ENCODE peak calls at places on chromosomes 5 and 9, in nine cellular contexts. One of them, this sample, is unnamed.

GRCh38 chr9:33170464-33171156 is 3.5 kb upstream of the B4GALT1 start:
- DNase-seq in heart left ventricle: peak; percentile 70
- DNase-seq in sigmoid colon: peak; percentile 80
- DNase-seq in Peyer's patch: peak; percentile 79
- DNase-seq in progenitor cell of endocrine pancreas: no peak
- DNase-seq in right lobe of liver: peak; percentile 89
- DNase-seq in AG09309: no peak
- DNase-seq in fibroblast of lung: no peak
- DNase-seq in GM20000: no peak
- DNase-seq in this sample: peak; percentile 78

GRCh38 chr9:99176527-99177013 is 45.2 kb downstream of the ALG2 start:
- DNase-seq in heart left ventricle: no peak
- DNase-seq in sigmoid colon: no peak
- DNase-seq in Peyer's patch: no peak
- DNase-seq in progenitor cell of endocrine pancreas: no peak
- DNase-seq in right lobe of liver: no peak
- DNase-seq in AG09309: no peak
- DNase-seq in fibroblast of lung: no peak
- DNase-seq in GM20000: no peak
- DNase-seq in this sample: no peak

GRCh38 chr9:78572266-78572665 is 275.3 kb downstream of the PSAT1 start:
- DNase-seq in heart left ventricle: no peak
- DNase-seq in sigmoid colon: no peak
- DNase-seq in Peyer's patch: no peak
- DNase-seq in progenitor cell of endocrine pancreas: no peak
- DNase-seq in right lobe of liver: no peak
- DNase-seq in AG09309: no peak
- DNase-seq in fibroblast of lung: no peak
- DNase-seq in GM20000: no peak
- DNase-seq in this sample: no peak

GRCh38 chr5:34656001-34656699 is at the start of gene RAI14:
- DNase-seq in heart left ventricle: peak; percentile 84
- DNase-seq in sigmoid colon: peak; percentile 94
- DNase-seq in Peyer's patch: peak; percentile 75
- DNase-seq in progenitor cell of endocrine pancreas: peak; percentile 67
- DNase-seq in right lobe of liver: peak; percentile 92
- DNase-seq in AG09309: no peak
- DNase-seq in fibroblast of lung: peak; percentile 87
- DNase-seq in GM20000: peak; percentile 45
- DNase-seq in this sample: peak; percentile 14

GRCh38 chr5:155004138-155004744 is 9.3 kb upstream of the KIF4B start:
- DNase-seq in heart left ventricle: no peak
- DNase-seq in sigmoid colon: no peak
- DNase-seq in Peyer's patch: peak; percentile 49
- DNase-seq in progenitor cell of endocrine pancreas: no peak
- DNase-seq in right lobe of liver: peak; percentile 42
- DNase-seq in AG09309: no peak
- DNase-seq in fibroblast of lung: no peak
- DNase-seq in GM20000: no peak
- DNase-seq in this sample: peak; percentile 49

GRCh38 chr5:147310059-147310704 is 75.4 kb downstream of the STK32A start:
- DNase-seq in heart left ventricle: no peak
- DNase-seq in sigmoid colon: peak; percentile 70
- DNase-seq in Peyer's patch: peak; percentile 83
- DNase-seq in progenitor cell of endocrine pancreas: no peak
- DNase-seq in right lobe of liver: peak; percentile 58
- DNase-seq in AG09309: peak; percentile 7
- DNase-seq in fibroblast of lung: peak; percentile 85
- DNase-seq in GM20000: no peak
- DNase-seq in this sample: no peak

GRCh38 chr5:106876665-106877194 is 794.0 kb downstream of the EFNA5 start:
- DNase-seq in heart left ventricle: no peak
- DNase-seq in sigmoid colon: no peak
- DNase-seq in Peyer's patch: no peak
- DNase-seq in progenitor cell of endocrine pancreas: no peak
- DNase-seq in right lobe of liver: no peak
- DNase-seq in AG09309: no peak
- DNase-seq in fibroblast of lung: no peak
- DNase-seq in GM20000: no peak
- DNase-seq in this sample: no peak

GRCh38 chr5:167939686-167940085 is 351.8 kb upstream of the WWC1 start:
- DNase-seq in heart left ventricle: no peak
- DNase-seq in sigmoid colon: no peak
- DNase-seq in Peyer's patch: no peak
- DNase-seq in progenitor cell of endocrine pancreas: no peak
- DNase-seq in right lobe of liver: no peak
- DNase-seq in AG09309: no peak
- DNase-seq in fibroblast of lung: peak; percentile 96
- DNase-seq in GM20000: no peak
- DNase-seq in this sample: no peak

GRCh38 chr5:140548300-140548688 is 832 bp downstream of the EIF4EBP3 start:
- DNase-seq in heart left ventricle: no peak
- DNase-seq in sigmoid colon: no peak
- DNase-seq in Peyer's patch: peak; percentile 86
- DNase-seq in progenitor cell of endocrine pancreas: no peak
- DNase-seq in right lobe of liver: no peak
- DNase-seq in AG09309: no peak
- DNase-seq in fibroblast of lung: no peak
- DNase-seq in GM20000: no peak
- DNase-seq in this sample: no peak

GRCh38 chr5:143401253-143401845 is 2.1 kb downstream of the NR3C1 start:
- DNase-seq in heart left ventricle: no peak
- DNase-seq in sigmoid colon: no peak
- DNase-seq in Peyer's patch: no peak
- DNase-seq in progenitor cell of endocrine pancreas: no peak
- DNase-seq in right lobe of liver: no peak
- DNase-seq in AG09309: no peak
- DNase-seq in fibroblast of lung: no peak
- DNase-seq in GM20000: no peak
- DNase-seq in this sample: no peak

GRCh38 chr9:100064872-100065581 is 33.8 kb downstream of the ERP44 start:
- DNase-seq in heart left ventricle: no peak
- DNase-seq in sigmoid colon: no peak
- DNase-seq in Peyer's patch: no peak
- DNase-seq in progenitor cell of endocrine pancreas: no peak
- DNase-seq in right lobe of liver: no peak
- DNase-seq in AG09309: peak; percentile 32
- DNase-seq in fibroblast of lung: peak; percentile 75
- DNase-seq in GM20000: no peak
- DNase-seq in this sample: no peak

GRCh38 chr5:138503487-138504270 is 38.4 kb downstream of the EGR1 start:
- DNase-seq in heart left ventricle: peak; percentile 18
- DNase-seq in sigmoid colon: no peak
- DNase-seq in Peyer's patch: peak; percentile 63
- DNase-seq in progenitor cell of endocrine pancreas: no peak
- DNase-seq in right lobe of liver: no peak
- DNase-seq in AG09309: peak; percentile 31
- DNase-seq in fibroblast of lung: peak; percentile 55
- DNase-seq in GM20000: peak; percentile 65
- DNase-seq in this sample: peak; percentile 32

GRCh38 chr5:57859626-57860025 is 377.0 kb upstream of the ACTBL2 start:
- DNase-seq in heart left ventricle: no peak
- DNase-seq in sigmoid colon: no peak
- DNase-seq in Peyer's patch: no peak
- DNase-seq in progenitor cell of endocrine pancreas: no peak
- DNase-seq in right lobe of liver: no peak
- DNase-seq in AG09309: no peak
- DNase-seq in fibroblast of lung: no peak
- DNase-seq in GM20000: no peak
- DNase-seq in this sample: no peak

GRCh38 chr9:75083188-75083976 is 4.6 kb downstream of the NMRK1 start:
- DNase-seq in heart left ventricle: peak; percentile 37
- DNase-seq in sigmoid colon: no peak
- DNase-seq in Peyer's patch: peak; percentile 72
- DNase-seq in progenitor cell of endocrine pancreas: no peak
- DNase-seq in right lobe of liver: peak; percentile 62
- DNase-seq in AG09309: no peak
- DNase-seq in fibroblast of lung: no peak
- DNase-seq in GM20000: no peak
- DNase-seq in this sample: peak; percentile 65

DNA sequence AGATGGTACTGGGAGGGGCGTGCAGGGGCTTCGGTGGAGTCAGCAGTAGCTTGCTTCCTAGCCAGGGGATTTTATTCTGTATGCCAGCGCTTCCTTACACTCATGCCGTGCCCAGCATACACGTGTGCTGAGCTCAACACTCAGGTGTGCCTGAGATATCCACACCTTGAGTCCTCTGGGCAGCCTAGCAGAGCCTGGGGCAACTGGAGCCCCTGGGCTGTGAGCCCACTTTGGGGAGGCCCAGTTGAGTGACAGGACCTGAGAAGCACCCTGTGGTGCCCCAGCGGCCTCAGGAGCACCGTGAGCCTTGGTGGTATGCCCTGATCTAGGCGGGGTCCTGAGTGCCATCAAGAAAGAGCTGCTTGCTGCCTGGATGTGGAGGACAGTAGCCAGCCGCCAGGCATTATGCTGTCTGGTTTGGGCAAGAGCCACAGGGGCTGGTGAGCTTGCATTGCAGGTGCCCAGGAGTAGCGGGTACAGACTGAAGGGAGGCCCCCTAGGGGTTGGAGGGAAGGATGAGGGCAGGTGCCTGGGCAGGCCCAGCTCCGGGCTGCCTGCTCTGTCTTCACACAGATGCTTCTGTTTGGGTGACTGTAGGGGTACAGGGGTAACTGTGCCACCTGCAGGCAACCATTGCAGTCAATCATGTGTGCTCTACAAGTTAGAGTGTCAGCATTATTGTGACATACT is 42.9 kb downstream of the BNIP1 start:
- DNase-seq in heart left ventricle: no peak
- DNase-seq in sigmoid colon: no peak
- DNase-seq in Peyer's patch: no peak
- DNase-seq in progenitor cell of endocrine pancreas: no peak
- DNase-seq in right lobe of liver: no peak
- DNase-seq in AG09309: no peak
- DNase-seq in fibroblast of lung: no peak
- DNase-seq in GM20000: no peak
- DNase-seq in this sample: peak; percentile 37
- TF ChIP-seq CTCF in heart left ventricle: no peak
- TF ChIP-seq CTCF in sigmoid colon: no peak
- TF ChIP-seq CTCF in Peyer's patch: peak; percentile 9
- TF ChIP-seq CTCF in progenitor cell of endocrine pancreas: peak; percentile 7
- TF ChIP-seq CTCF in right lobe of liver: no peak
- TF ChIP-seq CTCF in AG09309: no peak
- TF ChIP-seq CTCF in fibroblast of lung: no peak
- TF ChIP-seq CTCF in GM20000: peak; percentile 13
- TF ChIP-seq CTCF in this sample: no peak

DNA sequence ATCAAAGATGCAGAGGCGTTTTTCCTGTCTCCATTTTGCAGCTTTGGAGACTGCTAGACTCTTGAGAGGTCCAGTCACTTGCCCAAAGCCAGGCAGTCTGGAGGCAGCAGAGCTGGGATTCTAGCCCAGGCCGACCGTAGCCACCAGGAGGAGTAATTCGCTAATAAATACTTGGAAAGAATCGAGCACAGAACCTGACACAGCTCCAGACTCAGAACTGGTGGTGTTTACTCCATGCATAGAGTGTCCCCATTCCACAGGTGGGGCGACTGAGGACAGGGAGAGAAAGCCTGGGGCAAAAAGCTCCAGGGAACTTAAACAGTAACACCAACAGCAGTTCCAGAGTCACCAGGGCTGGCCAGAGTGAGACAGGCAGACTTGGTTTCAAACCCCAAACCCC is 10.7 kb upstream of the CERCAM start:
- DNase-seq in heart left ventricle: no peak
- DNase-seq in sigmoid colon: no peak
- DNase-seq in Peyer's patch: no peak
- DNase-seq in progenitor cell of endocrine pancreas: no peak
- DNase-seq in right lobe of liver: no peak
- DNase-seq in AG09309: no peak
- DNase-seq in fibroblast of lung: peak; percentile 49
- DNase-seq in GM20000: no peak
- DNase-seq in this sample: no peak
- TF ChIP-seq CTCF in heart left ventricle: no peak
- TF ChIP-seq CTCF in sigmoid colon: no peak
- TF ChIP-seq CTCF in Peyer's patch: peak; percentile 12
- TF ChIP-seq CTCF in progenitor cell of endocrine pancreas: peak; percentile 13
- TF ChIP-seq CTCF in right lobe of liver: peak; percentile 4
- TF ChIP-seq CTCF in AG09309: peak; percentile 50
- TF ChIP-seq CTCF in fibroblast of lung: peak; percentile 39
- TF ChIP-seq CTCF in GM20000: no peak
- TF ChIP-seq CTCF in this sample: no peak

DNA sequence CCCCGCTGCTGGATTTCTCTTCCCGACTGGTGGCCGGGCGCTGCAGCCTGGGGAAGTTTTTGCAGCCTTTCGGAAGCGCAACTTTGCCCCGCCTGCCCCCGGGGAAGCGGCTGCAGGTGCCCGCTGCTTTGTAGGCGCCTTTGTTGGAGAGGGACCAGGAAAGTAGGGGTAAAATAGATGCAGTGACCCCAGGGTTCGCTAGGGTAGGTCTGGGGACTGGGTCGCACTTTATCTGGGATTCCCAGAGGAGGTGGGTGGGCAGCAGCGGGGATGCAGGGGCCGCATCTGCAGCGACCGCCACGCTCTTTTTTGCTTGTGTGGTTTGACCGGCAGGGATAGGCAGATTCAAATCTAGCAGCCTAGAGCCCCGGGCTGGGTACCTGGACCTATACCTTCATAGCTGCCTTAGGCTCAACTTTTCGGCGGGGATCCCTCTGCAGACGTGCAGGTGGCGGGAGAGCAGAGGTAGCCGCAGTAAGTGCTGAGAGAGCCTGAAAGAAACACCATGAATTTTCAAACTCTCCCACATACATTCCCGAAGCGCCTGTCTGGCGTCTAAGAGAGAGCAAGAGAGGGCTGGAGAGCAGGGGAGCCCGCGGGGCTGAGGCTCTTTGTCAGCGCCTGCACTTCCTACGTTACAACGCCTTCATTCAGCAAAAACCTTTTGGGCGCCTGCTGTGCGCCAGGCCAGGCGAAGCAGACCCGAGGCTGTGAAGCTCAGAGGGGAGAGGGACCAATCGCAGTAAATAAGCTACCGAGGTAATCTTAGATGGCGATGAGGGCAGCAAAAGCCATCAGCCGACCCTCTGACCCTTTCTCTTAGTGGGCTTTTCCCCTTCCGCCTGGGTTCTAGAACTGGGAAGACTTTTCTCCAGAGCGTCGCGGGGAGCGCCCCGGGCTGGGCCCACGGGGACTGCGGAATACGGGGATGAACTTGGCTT is 642 bp downstream of the SV2C start:
- DNase-seq in heart left ventricle: no peak
- DNase-seq in sigmoid colon: no peak
- DNase-seq in Peyer's patch: no peak
- DNase-seq in progenitor cell of endocrine pancreas: peak; percentile 10
- DNase-seq in right lobe of liver: no peak
- DNase-seq in AG09309: no peak
- DNase-seq in fibroblast of lung: no peak
- DNase-seq in GM20000: peak; percentile 56
- DNase-seq in this sample: peak; percentile 41
- TF ChIP-seq CTCF in heart left ventricle: no peak
- TF ChIP-seq CTCF in sigmoid colon: no peak
- TF ChIP-seq CTCF in Peyer's patch: no peak
- TF ChIP-seq CTCF in progenitor cell of endocrine pancreas: no peak
- TF ChIP-seq CTCF in right lobe of liver: no peak
- TF ChIP-seq CTCF in AG09309: no peak
- TF ChIP-seq CTCF in fibroblast of lung: no peak
- TF ChIP-seq CTCF in GM20000: no peak
- TF ChIP-seq CTCF in this sample: no peak

DNA sequence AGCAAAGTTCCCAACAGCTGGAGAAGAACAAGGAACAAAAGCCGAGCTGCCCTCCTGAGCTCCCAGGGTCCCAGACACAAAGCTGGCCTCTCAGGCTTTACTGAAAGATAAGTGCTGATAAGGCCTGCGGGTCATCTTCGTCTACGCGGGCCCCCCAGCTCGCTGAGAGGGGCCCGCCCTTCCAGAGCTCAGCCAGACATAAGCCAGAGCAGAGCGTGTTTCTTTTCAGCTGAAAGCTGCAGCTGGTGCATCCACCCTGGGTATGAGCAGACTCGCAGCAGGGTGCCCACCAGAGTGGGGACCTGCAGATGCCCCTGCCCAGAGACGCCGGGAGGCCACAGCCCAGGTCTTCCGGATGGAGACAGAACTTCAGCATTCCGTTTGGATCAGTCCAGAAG is 84.6 kb downstream of the HSD17B3 start:
- DNase-seq in heart left ventricle: no peak
- DNase-seq in sigmoid colon: peak; percentile 64
- DNase-seq in Peyer's patch: no peak
- DNase-seq in progenitor cell of endocrine pancreas: no peak
- DNase-seq in right lobe of liver: no peak
- DNase-seq in AG09309: no peak
- DNase-seq in fibroblast of lung: no peak
- DNase-seq in GM20000: no peak
- DNase-seq in this sample: no peak
- TF ChIP-seq CTCF in heart left ventricle: no peak
- TF ChIP-seq CTCF in sigmoid colon: no peak
- TF ChIP-seq CTCF in Peyer's patch: no peak
- TF ChIP-seq CTCF in progenitor cell of endocrine pancreas: no peak
- TF ChIP-seq CTCF in right lobe of liver: no peak
- TF ChIP-seq CTCF in AG09309: no peak
- TF ChIP-seq CTCF in fibroblast of lung: no peak
- TF ChIP-seq CTCF in GM20000: no peak
- TF ChIP-seq CTCF in this sample: no peak